ENCODE peak calls at places on chromosomes 5 and 9, in four cellular contexts. S is tibial nerve; P is CD8-positive, alpha-beta T cell; H is Peyer's patch. T is an unnamed sample. For H3K4me1 and H3K27me3, the result is how much of the 10 kb centered on the place peaks cover.

GRCh38 chr5:160021818-160022446 is 13.0 kb downstream of the TTC1 start:
- DNase-seq in P (peak), S (no peak), H (no peak), T (no peak)

GRCh38 chr5:24059716-24060115 is 552.3 kb downstream of the PRDM9 start:
- DNase-seq in P (no peak), H (no peak), S (no peak), T (no peak)

GRCh38 chr9:136226680-136227410 is 18.8 kb downstream of the QSOX2 start:
- DNase-seq in P (no peak), S (no peak), H (no peak), T (no peak)

GRCh38 chr5:36414869-36415282 is 113.2 kb upstream of the RANBP3L start:
- DNase-seq in P (no peak), S (no peak), H (no peak), T (no peak)

GRCh38 chr5:170269579-170269978 is 28.0 kb downstream of the LCP2 start:
- DNase-seq in P (peak), S (no peak), H (no peak), T (no peak)

GRCh38 chr9:33105939-33106338 is 29.5 kb upstream of the SMU1 start:
- DNase-seq in P (no peak), S (no peak), H (no peak), T (no peak)

GRCh38 chr5:116664988-116665387 is 90.4 kb upstream of the SEMA6A start:
- DNase-seq in S (no peak), H (no peak), P (no peak), T (no peak)

GRCh38 chr5:31963358-31963757 is 210.8 kb downstream of the GOLPH3 start:
- DNase-seq in P (no peak), H (no peak), S (no peak), T (no peak)

GRCh38 chr9:19551124-19551929 is 142.5 kb downstream of the ACER2 start:
- DNase-seq in P (no peak), S (no peak), H (no peak), T (no peak)

GRCh38 chr9:124632077-124632621 is 125.0 kb upstream of the NR5A1 start:
- DNase-seq in H (no peak), P (no peak), S (no peak), T (no peak)

GRCh38 chr9:90773593-90773992 is 28.0 kb upstream of the SYK start:
- DNase-seq in P (no peak), S (no peak), H (no peak), T (no peak)

GRCh38 chr5:147796556-147797308 is 14.2 kb upstream of the JAKMIP2 start:
- DNase-seq in P (no peak), H (no peak), S (no peak), T (no peak)

GRCh38 chr9:9881692-9882091 is 731.1 kb downstream of the PTPRD start:
- DNase-seq in P (no peak), S (no peak), H (no peak), T (no peak)

GRCh38 chr5:105899726-105900125 is 1771.0 kb downstream of the EFNA5 start:
- DNase-seq in S (no peak), H (no peak), P (no peak), T (no peak)

GRCh38 chr5:35971186-35971877 is 19.9 kb downstream of the UGT3A1 start:
- DNase-seq in H (no peak), S (no peak), P (no peak), T (no peak)

GRCh38 chr9:73216016-73216415 is 64.4 kb downstream of the ANXA1 start:
- DNase-seq in H (no peak), S (no peak), P (no peak), T (no peak)

GRCh38 chr9:86754581-86754980 is 192.7 kb downstream of the GAS1 start:
- DNase-seq in H (no peak), P (no peak), S (no peak), T (no peak)

GRCh38 chr9:37969130-37969529 is 65.2 kb upstream of the SLC25A51 start:
- DNase-seq in P (no peak), H (peak), S (no peak), T (peak)

GRCh38 chr5:111201705-111202104 is 22.5 kb upstream of the CAMK4 start:
- DNase-seq in H (no peak), P (no peak), S (no peak), T (no peak)

GRCh38 chr5:158658439-158659230 is 441.1 kb downstream of the EBF1 start:
- DNase-seq in H (no peak), S (no peak), P (no peak), T (no peak)

GRCh38 chr9:95772320-95773060 is 103.0 kb upstream of the ERCC6L2 start:
- DNase-seq in S (peak), H (peak), P (peak), T (peak)

GRCh38 chr5:100846722-100847121 is 56.4 kb downstream of the ST8SIA4 start:
- DNase-seq in P (no peak), S (no peak), H (no peak), T (no peak)

GRCh38 chr9:127223810-127224177 is 40.8 kb upstream of the GARNL3 start:
- DNase-seq in S (no peak), H (no peak), P (no peak), T (no peak)

GRCh38 chr5:114360816-114361723 is 800 bp upstream of the KCNN2 start:
- DNase-seq in P (no peak), S (no peak), H (peak), T (peak)

GRCh38 chr9:83708515-83709158 is 879 bp upstream of the UBQLN1 start:
- DNase-seq in S (peak), P (peak), H (peak), T (peak)

GRCh38 chr9:93525476-93525875 is 50.9 kb upstream of the PHF2 start:
- DNase-seq in H (no peak), P (no peak), S (no peak), T (no peak)

GRCh38 chr9:109270971-109271900 is 49.6 kb downstream of the EPB41L4B start:
- DNase-seq in P (no peak), S (no peak), H (no peak), T (no peak)

GRCh38 chr9:76396144-76396543 is 1.9 kb upstream of the RFK start:
- DNase-seq in H (no peak), S (no peak), P (no peak), T (no peak)

GRCh38 chr5:72817639-72818266 is 1.3 kb downstream of the TNPO1 start:
- DNase-seq in P (no peak), S (no peak), H (no peak), T (no peak)

DNA sequence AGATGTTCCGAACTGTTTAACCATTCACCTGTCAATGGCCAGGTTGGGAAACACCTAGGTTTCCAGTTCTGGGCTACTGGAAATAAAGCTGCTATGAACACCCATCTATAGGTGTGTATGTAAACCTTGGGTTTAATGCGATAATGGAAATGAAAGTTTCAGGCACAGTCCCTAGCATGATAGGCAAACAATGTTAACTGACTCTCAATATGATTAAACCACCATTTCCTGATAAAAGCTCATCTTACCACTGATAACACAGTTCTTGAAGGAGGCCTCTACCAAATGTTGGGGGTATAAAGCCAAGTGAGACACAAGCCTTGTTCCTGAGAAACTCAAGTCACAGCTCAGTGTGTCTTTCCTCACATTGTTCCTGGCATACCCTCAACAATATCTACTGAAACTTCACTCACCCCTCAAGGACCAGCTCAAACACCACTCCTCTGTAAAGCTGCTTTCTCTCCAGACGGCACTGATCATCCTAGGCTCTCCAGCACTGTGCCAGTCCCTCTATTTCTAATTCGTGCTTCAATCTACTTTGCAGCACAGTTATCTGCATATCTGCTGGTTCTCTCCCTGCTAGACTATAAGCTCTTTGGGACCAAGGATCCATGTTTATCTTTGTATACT is 15.8 kb downstream of the RAB14 start:
- DNase-seq in P (no peak), S (no peak), H (no peak), T (no peak)
- H3K4me1 ChIP-seq in P (under half), S (under half), H (under half), T (under half)

DNA sequence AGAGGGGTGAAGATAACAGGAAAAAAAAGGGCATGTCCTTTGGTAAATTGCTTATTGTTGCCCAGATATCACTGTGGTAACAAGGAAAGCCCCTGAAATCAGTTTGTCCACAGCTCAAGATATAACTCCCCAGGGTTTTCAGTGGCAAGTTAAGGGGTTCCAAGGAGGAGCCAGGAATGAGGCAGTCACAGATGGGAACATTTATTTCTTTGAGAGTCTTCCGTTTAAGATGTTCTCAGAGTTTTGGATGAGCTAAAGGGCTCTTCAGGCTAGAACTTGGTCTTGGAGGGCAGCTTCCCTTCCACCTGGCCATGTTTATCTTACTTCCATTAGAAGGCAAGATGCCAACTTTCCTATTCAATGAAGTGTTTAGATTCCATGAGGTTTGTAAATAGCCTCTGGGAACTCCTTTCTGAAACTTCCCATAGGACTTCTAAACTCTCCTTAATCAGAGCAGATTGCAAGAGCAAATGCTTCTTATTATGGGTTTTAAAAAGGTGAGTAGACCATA is 277.6 kb upstream of the TNC start:
- DNase-seq in P (no peak), S (no peak), H (no peak), T (no peak)
- H3K4me3 ChIP-seq in P (no peak), S (no peak), H (no peak), T (no peak)

GRCh38 chr5:1910861-1911772 is 28.4 kb upstream of the IRX4 start:
- DNase-seq in S (no peak), H (no peak), P (no peak), T (no peak)

GRCh38 chr5:1909346-1909985 is 26.7 kb upstream of the IRX4 start:
- DNase-seq in H (no peak), P (no peak), S (no peak), T (no peak)

GRCh38 chr5:1911773-1912235 is 29.1 kb upstream of the IRX4 start:
- DNase-seq in H (no peak), P (no peak), S (no peak), T (no peak)

GRCh38 chr5:1908931-1909330 is 26.2 kb upstream of the IRX4 start:
- DNase-seq in P (no peak), S (no peak), H (no peak), T (no peak)

DNA sequence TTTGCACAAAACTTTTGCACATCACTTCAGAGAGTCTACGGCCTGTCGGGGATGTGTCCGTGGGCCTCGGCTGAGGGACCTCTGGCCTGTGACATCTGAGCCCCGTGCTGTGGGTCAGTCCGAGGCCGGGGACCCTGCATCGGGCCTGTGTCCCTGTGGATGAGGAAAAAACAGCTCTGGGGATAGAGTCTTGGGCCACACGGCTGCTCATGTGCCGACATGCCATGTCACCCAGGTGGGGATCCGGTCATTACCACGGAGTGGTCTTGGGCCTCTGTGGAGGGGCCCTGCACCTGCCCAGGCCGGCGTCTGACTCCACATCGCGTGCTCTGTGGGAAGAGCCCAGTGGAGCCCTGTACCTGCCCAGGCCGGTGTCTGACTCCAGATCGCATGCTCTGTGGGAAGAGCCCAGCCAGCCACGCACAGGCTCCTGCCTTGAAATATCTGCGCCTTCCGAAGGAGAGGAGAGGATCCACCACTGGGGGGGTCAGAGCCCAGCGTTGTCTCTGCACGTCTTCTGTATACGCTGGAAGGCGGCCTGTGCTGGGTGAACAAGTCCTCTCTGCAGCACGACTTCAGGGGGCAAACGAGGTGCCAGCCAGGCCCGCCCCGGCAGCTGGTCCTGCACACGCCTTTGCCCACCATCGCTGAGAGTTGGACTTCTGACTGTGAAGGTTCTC is 27.5 kb upstream of the IRX4 start:
- DNase-seq in S (no peak), P (no peak), H (no peak), T (no peak)
- H3K27me3 ChIP-seq in S (under half), P (under half), H (under half), T (under half)

DNA sequence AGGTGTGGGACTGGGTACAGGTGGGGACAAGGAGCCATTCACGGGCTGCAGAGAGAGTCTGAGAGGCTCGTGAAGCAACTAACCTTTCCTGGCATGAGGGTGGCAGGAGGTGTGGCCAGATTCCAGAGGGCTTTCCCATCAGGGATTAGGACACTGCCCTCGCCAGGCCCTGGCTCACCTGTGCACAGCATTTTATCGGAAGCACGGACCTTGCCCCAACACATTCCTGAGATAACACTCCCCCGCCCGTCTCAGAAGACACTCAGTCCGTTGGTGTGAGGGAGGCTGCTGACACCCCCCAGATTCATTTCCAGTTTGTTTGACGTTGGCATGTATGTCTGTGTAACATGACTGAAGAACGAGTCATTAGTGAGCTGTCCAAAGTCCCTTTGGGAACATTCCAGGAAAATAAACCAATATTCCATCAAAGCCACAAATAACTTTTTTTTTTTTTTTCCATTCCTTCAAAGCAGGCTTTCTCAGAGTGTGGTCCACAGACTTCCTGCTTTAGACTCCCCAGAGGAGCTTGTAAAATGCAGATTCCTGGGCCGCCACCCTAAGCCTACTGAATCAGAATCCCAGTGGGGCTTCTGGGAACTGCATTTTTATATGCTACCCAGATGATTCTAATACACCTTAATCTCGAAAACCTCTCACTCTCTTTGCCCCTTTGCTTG is 23.4 kb downstream of the WWC1 start:
- DNase-seq in S (no peak), H (peak), P (no peak), T (no peak)
- H3K4me1 ChIP-seq in S (under half), H (under half), P (under half), T (under half)